ENCODE peak calls at places on chromosomes 7 and 10, in eight cellular contexts. D is foreskin fibroblast; I is NCI-H345; M is activated CD4-positive, alpha-beta T cell treated with anti-CD3 and anti-CD28 coated beads, Interleukin-2, amount 50 U/mL, for 24 hours; F is Right ventricle myocardium superior; Y is nucleus accumbens; G is hippocampal formation; C is suprapubic skin. Z is an unnamed sample.

GRCh38 chr10:73888514-73888913 is 14.2 kb upstream of the CAMK2G start:
- DNase-seq in D (no peak), I (peak; percentile 49), M (no peak), F (no peak), Y (no peak), G (no peak), C (no peak), Z (no peak)

GRCh38 chr10:85548038-85548437 is 818.6 kb downstream of the GRID1 start:
- DNase-seq in D (no peak), I (peak; percentile 65), M (no peak), F (no peak), Y (peak; percentile 9), G (peak; percentile 63), C (no peak), Z (peak; percentile 40)

GRCh38 chr7:47580175-47580701 is 1.7 kb downstream of the TNS3 start:
- DNase-seq in D (peak; percentile 65), I (no peak), M (no peak), F (no peak), Y (no peak), G (no peak), C (no peak), Z (no peak)

GRCh38 chr7:94655884-94656657 is at the start of gene SGCE:
- DNase-seq in D (peak; percentile 91), I (peak; percentile 79), M (no peak), F (peak; percentile 74), Y (peak; percentile 81), G (peak; percentile 82), C (no peak), Z (peak; percentile 84)

GRCh38 chr7:7569113-7569527 is 2.4 kb downstream of the MIOS start:
- DNase-seq in D (no peak), I (no peak), M (no peak), F (no peak), Y (no peak), G (no peak), C (no peak), Z (no peak)

GRCh38 chr10:101564490-101564991 is 23.5 kb downstream of the POLL start:
- DNase-seq in D (no peak), I (no peak), M (no peak), F (peak; percentile 29), Y (no peak), G (no peak), C (no peak), Z (no peak)

GRCh38 chr10:126564297-126564888 is 106.1 kb downstream of the C10orf90 start:
- DNase-seq in D (no peak), I (no peak), M (no peak), F (no peak), Y (no peak), G (no peak), C (no peak), Z (no peak)

GRCh38 chr10:15254808-15255655 is 86.5 kb upstream of the NMT2 start:
- DNase-seq in D (no peak), I (no peak), M (no peak), F (no peak), Y (peak; percentile 51), G (peak; percentile 55), C (no peak), Z (peak; percentile 43)

GRCh38 chr10:75972494-75973276 is 541.3 kb downstream of the LRMDA start:
- DNase-seq in D (peak; percentile 77), I (peak; percentile 56), M (no peak), F (no peak), Y (no peak), G (no peak), C (no peak), Z (no peak)

GRCh38 chr10:96619120-96619519 is 32.3 kb upstream of the TM9SF3 start:
- DNase-seq in D (no peak), I (peak; percentile 32), M (no peak), F (peak; percentile 45), Y (no peak), G (no peak), C (no peak), Z (no peak)

GRCh38 chr7:80908360-80908797 is 10.5 kb downstream of the SEMA3C start:
- DNase-seq in D (no peak), I (peak; percentile 21), M (no peak), F (no peak), Y (no peak), G (no peak), C (no peak), Z (no peak)

GRCh38 chr7:81776972-81777371 is 7.1 kb upstream of the HGF start:
- DNase-seq in D (no peak), I (no peak), M (no peak), F (no peak), Y (no peak), G (no peak), C (no peak), Z (no peak)

GRCh38 chr7:151595702-151596340 is 76.1 kb upstream of the RHEB start:
- DNase-seq in D (no peak), I (peak; percentile 9), M (no peak), F (no peak), Y (no peak), G (no peak), C (no peak), Z (no peak)

GRCh38 chr7:141071260-141071854 is 2.5 kb upstream of the TMEM178B start:
- DNase-seq in D (peak; percentile 26), I (peak; percentile 94), M (no peak), F (peak; percentile 54), Y (peak; percentile 75), G (peak; percentile 67), C (no peak), Z (peak; percentile 41)

GRCh38 chr7:81626008-81626407 is 143.8 kb downstream of the HGF start:
- DNase-seq in D (peak; percentile 81), I (no peak), M (no peak), F (no peak), Y (no peak), G (no peak), C (no peak), Z (no peak)

GRCh38 chr7:11343818-11344413 is 370.2 kb downstream of the PHF14 start:
- DNase-seq in D (peak; percentile 63), I (peak; percentile 76), M (no peak), F (no peak), Y (no peak), G (no peak), C (no peak), Z (no peak)

GRCh38 chr10:49076741-49077521 is 38.4 kb downstream of the VSTM4 start:
- DNase-seq in D (no peak), I (no peak), M (no peak), F (no peak), Y (no peak), G (no peak), C (no peak), Z (no peak)

GRCh38 chr7:131010714-131011436 is 276.9 kb upstream of the KLF14 start:
- DNase-seq in D (peak; percentile 69), I (no peak), M (no peak), F (no peak), Y (no peak), G (no peak), C (no peak), Z (no peak)

GRCh38 chr7:119974972-119975371 is 298.0 kb upstream of the KCND2 start:
- DNase-seq in D (no peak), I (no peak), M (no peak), F (no peak), Y (no peak), G (no peak), C (no peak), Z (no peak)

GRCh38 chr7:152383341-152384234 is 52.2 kb downstream of the KMT2C start:
- DNase-seq in D (peak; percentile 88), I (no peak), M (no peak), F (no peak), Y (no peak), G (no peak), C (no peak), Z (no peak)

GRCh38 chr10:71782917-71783490 is 9.7 kb upstream of the VSIR start:
- DNase-seq in D (no peak), I (no peak), M (no peak), F (peak; percentile 66), Y (no peak), G (no peak), C (no peak), Z (no peak)

GRCh38 chr7:7969306-7970112 is 913 bp downstream of the GLCCI1 start:
- DNase-seq in D (peak; percentile 54), I (peak; percentile 55), M (peak; percentile 19), F (peak; percentile 55), Y (peak; percentile 40), G (peak; percentile 40), C (no peak), Z (peak; percentile 52)

GRCh38 chr10:132003286-132003924 is 21.7 kb upstream of the BNIP3 start:
- DNase-seq in D (no peak), I (no peak), M (no peak), F (no peak), Y (no peak), G (no peak), C (no peak), Z (no peak)

GRCh38 chr10:132389631-132390454 is 7.2 kb upstream of the PWWP2B start:
- DNase-seq in D (peak; percentile 50), I (peak; percentile 71), M (no peak), F (peak; percentile 35), Y (no peak), G (no peak), C (peak; percentile 77), Z (no peak)

GRCh38 chr10:60208676-60209269 is 180.9 kb downstream of the ANK3 start:
- DNase-seq in D (peak; percentile 66), I (peak; percentile 26), M (no peak), F (no peak), Y (no peak), G (no peak), C (no peak), Z (no peak)